ENCODE peak calls at places on chromosomes 6 and 20, in six cellular contexts. G is H9, I is fibroblast of mammary gland, N is left lung, P is HFFc6, U is AG09309. E is an unnamed sample.

GRCh38 chr20:37972256-37973058 is 60.8 kb downstream of the TTI1 start:
- DNase-seq in G (no peak), I (no peak), U (no peak), P (no peak), N (no peak), E (no peak)

GRCh38 chr6:331622-332521 is 39.6 kb downstream of the DUSP22 start:
- DNase-seq in I (no peak), N (no peak), P (no peak), U (no peak), G (no peak), E (no peak)

GRCh38 chr6:63919556-63920110 is 284.0 kb downstream of the PHF3 start:
- DNase-seq in I (no peak), P (no peak), G (no peak), N (no peak), U (no peak), E (no peak)

GRCh38 chr20:62049342-62050165 is 16.1 kb downstream of the TAF4 start:
- DNase-seq in G (no peak), P (no peak), I (no peak), N (no peak), U (no peak), E (no peak)

GRCh38 chr6:148203970-148204369 is 138.7 kb upstream of the SASH1 start:
- DNase-seq in U (peak), I (peak), P (no peak), N (no peak), G (no peak), E (no peak)

GRCh38 chr6:113640046-113640445 is 217.1 kb upstream of the MARCKS start:
- DNase-seq in P (no peak), I (no peak), N (no peak), G (no peak), U (no peak), E (no peak)

GRCh38 chr6:100574836-100575235 is 110.1 kb upstream of the SIM1 start:
- DNase-seq in G (no peak), N (no peak), I (no peak), U (no peak), P (no peak), E (no peak)

GRCh38 chr20:41437836-41438235 is 71.2 kb upstream of the EMILIN3 start:
- DNase-seq in U (no peak), I (peak), N (no peak), P (no peak), G (no peak), E (no peak)

GRCh38 chr20:38790210-38791053 is 15.1 kb upstream of the PPP1R16B start:
- DNase-seq in P (no peak), U (no peak), N (no peak), I (peak), G (peak), E (no peak)

GRCh38 chr6:27668442-27669275 is 195.8 kb upstream of the ZNF184 start:
- DNase-seq in G (peak), I (peak), N (no peak), U (no peak), P (peak), E (no peak)

GRCh38 chr6:1379026-1379809 is 10.2 kb upstream of the FOXF2 start:
- DNase-seq in G (no peak), I (no peak), N (no peak), U (no peak), P (no peak), E (no peak)

GRCh38 chr20:36167826-36168634 is 13.5 kb downstream of the EPB41L1 start:
- DNase-seq in G (no peak), U (no peak), I (peak), N (peak), P (peak), E (no peak)

GRCh38 chr20:45157977-45158376 is 16.7 kb upstream of the PI3 start:
- DNase-seq in G (no peak), I (peak), U (peak), N (no peak), P (peak), E (no peak)

GRCh38 chr20:20849126-20849525 is 136.7 kb upstream of the RALGAPA2 start:
- DNase-seq in G (no peak), N (no peak), I (no peak), P (no peak), U (no peak), E (no peak)

GRCh38 chr6:20416567-20417345 is 15.1 kb downstream of the E2F3 start:
- DNase-seq in P (no peak), I (no peak), G (no peak), N (no peak), U (no peak), E (no peak)

GRCh38 chr6:131288214-131288613 is 152.9 kb downstream of the AKAP7 start:
- DNase-seq in I (no peak), N (no peak), G (no peak), U (no peak), P (no peak), E (no peak)

GRCh38 chr20:4261333-4262284 is 246.3 kb upstream of the RNF24 start:
- DNase-seq in N (no peak), G (no peak), U (peak), P (peak), I (peak), E (no peak)

GRCh38 chr20:19407731-19408130 is 195.3 kb downstream of the SLC24A3 start:
- DNase-seq in U (peak), G (no peak), I (no peak), N (no peak), P (no peak), E (no peak)

GRCh38 chr20:61053487-61054277 is 198.4 kb upstream of the CDH4 start:
- DNase-seq in N (no peak), U (no peak), P (no peak), G (no peak), I (no peak), E (no peak)

GRCh38 chr6:113859349-113860164 is 2.4 kb downstream of the MARCKS start:
- DNase-seq in U (no peak), I (peak), P (peak), N (peak), G (peak), E (no peak)

GRCh38 chr20:32528291-32528891 is 56.7 kb downstream of the NOL4L start:
- DNase-seq in G (no peak), N (peak), U (no peak), P (no peak), I (no peak), E (no peak)

GRCh38 chr20:53597085-53597482 is 3.4 kb upstream of the ZNF217 start:
- DNase-seq in U (no peak), I (no peak), N (no peak), P (no peak), G (no peak), E (no peak)

GRCh38 chr6:154537486-154537885 is 27.0 kb upstream of the CNKSR3 start:
- DNase-seq in G (peak), P (no peak), I (no peak), U (no peak), N (no peak), E (no peak)

GRCh38 chr20:25280574-25281535 is 33.0 kb downstream of the PYGB start:
- DNase-seq in I (no peak), U (no peak), P (no peak), G (no peak), N (peak), E (peak)

GRCh38 chr6:127459231-127459641 is at the start of gene KIAA0408:
- DNase-seq in G (peak), P (peak), U (peak), N (no peak), I (peak), E (no peak)

GRCh38 chr20:38805502-38805957 is at the start of gene PPP1R16B:
- DNase-seq in I (no peak), N (peak), P (no peak), G (peak), U (no peak), E (no peak)

GRCh38 chr6:110652520-110652919 is 162.7 kb downstream of the CDK19 start:
- DNase-seq in G (no peak), P (no peak), U (no peak), I (peak), N (no peak), E (no peak)

GRCh38 chr6:125041740-125042459 is 79.7 kb downstream of the RNF217 start:
- DNase-seq in G (no peak), U (no peak), N (no peak), I (peak), P (peak), E (no peak)

GRCh38 chr6:38509713-38510112 is 130.0 kb downstream of the BTBD9 start:
- DNase-seq in P (peak), N (no peak), I (peak), U (peak), G (no peak), E (no peak)

GRCh38 chr6:1378224-1379025 is 11.0 kb upstream of the FOXF2 start:
- DNase-seq in U (no peak), G (no peak), P (no peak), N (no peak), I (no peak), E (no peak)

GRCh38 chr6:61711849-61712248 is 574.2 kb downstream of the KHDRBS2 start:
- DNase-seq in I (no peak), P (no peak), U (no peak), N (no peak), G (peak), E (no peak)

GRCh38 chr6:85472744-85473143 is 22.9 kb downstream of the NT5E start:
- DNase-seq in U (no peak), N (no peak), P (peak), G (no peak), I (no peak), E (no peak)

GRCh38 chr6:79040083-79040482 is 38.0 kb downstream of the PHIP start:
- DNase-seq in N (no peak), U (no peak), I (peak), P (no peak), G (no peak), E (no peak)

GRCh38 chr6:113858067-113858604 is 991 bp downstream of the MARCKS start:
- DNase-seq in U (no peak), I (peak), G (peak), N (peak), P (peak), E (no peak)

GRCh38 chr6:41921712-41921998 is 356 bp downstream of the BYSL start:
- DNase-seq in U (no peak), I (no peak), N (no peak), P (no peak), G (no peak), E (no peak)

GRCh38 chr6:158825038-158825950 is 6.1 kb upstream of the EZR start:
- DNase-seq in P (no peak), I (no peak), U (no peak), N (no peak), G (no peak), E (no peak)

GRCh38 chr6:74439412-74439811 is 743.4 kb downstream of the CD109 start:
- DNase-seq in U (no peak), N (no peak), P (no peak), I (no peak), G (no peak), E (no peak)

GRCh38 chr20:35292504-35293285 is 470 bp upstream of the FAM83C start:
- DNase-seq in U (no peak), I (no peak), N (peak), G (no peak), P (no peak), E (no peak)

GRCh38 chr6:163459536-163459935 is 45.0 kb downstream of the QKI start:
- DNase-seq in N (no peak), U (no peak), I (peak), P (no peak), G (no peak), E (no peak)
- TF ChIP-seq CTCF in N (no peak), U (no peak), I (no peak), P (no peak), G (no peak), E (no peak)

GRCh38 chr20:17129089-17129488 is 97.8 kb upstream of the PCSK2 start:
- DNase-seq in P (no peak), N (no peak), U (no peak), G (no peak), I (no peak), E (no peak)

GRCh38 chr20:17128206-17128605 is 98.6 kb upstream of the PCSK2 start:
- DNase-seq in P (no peak), N (no peak), I (no peak), U (no peak), G (no peak), E (no peak)
- TF ChIP-seq CTCF in P (no peak), N (no peak), I (no peak), U (no peak), G (no peak), E (no peak)

GRCh38 chr6:116629467-116630063 is 13.3 kb downstream of the RSPH4A start:
- DNase-seq in P (no peak), U (no peak), G (no peak), I (no peak), N (no peak), E (no peak)

GRCh38 chr6:116631379-116631990 is 15.2 kb downstream of the RSPH4A start:
- DNase-seq in P (no peak), I (no peak), N (no peak), U (no peak), G (peak), E (no peak)

DNA sequence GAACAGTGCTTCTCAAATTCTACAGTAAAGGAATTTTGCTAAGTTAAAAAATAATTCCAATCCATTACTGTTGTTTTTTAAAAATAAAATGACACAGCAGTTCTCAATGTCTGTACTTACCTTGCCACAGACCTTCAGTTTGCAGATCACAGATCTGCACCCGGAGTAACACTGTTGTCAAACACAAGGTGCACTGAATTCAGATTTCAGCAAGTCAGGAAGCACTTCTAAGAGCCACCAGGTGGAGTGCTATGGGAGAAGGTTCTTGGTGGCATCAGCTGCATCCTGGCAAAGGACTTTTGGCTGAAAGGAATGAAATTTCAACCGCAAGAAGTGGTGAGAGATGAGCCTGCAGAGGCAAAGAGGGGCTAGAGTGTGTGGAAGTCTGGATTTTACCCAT is 17.4 kb downstream of the RSPH4A start:
- DNase-seq in I (peak), N (no peak), U (no peak), P (no peak), G (peak), E (no peak)
- TF ChIP-seq CTCF in I (no peak), N (no peak), U (peak), P (peak), G (peak), E (no peak)

GRCh38 chr20:48949304-48950170 is 28.0 kb downstream of the ARFGEF2 start:
- DNase-seq in G (peak), N (no peak), I (no peak), U (no peak), P (no peak), E (no peak)
- TF ChIP-seq CTCF in G (peak), N (no peak), I (no peak), U (peak), P (peak), E (no peak)

GRCh38 chr6:22467645-22468044 is 101.7 kb upstream of the HDGFL1 start:
- DNase-seq in P (no peak), U (no peak), N (no peak), G (no peak), I (no peak), E (no peak)

GRCh38 chr6:22468566-22468965 is 100.8 kb upstream of the HDGFL1 start:
- DNase-seq in N (no peak), P (no peak), U (no peak), G (no peak), I (peak), E (no peak)

GRCh38 chr6:22471746-22472145 is 97.6 kb upstream of the HDGFL1 start:
- DNase-seq in G (no peak), N (no peak), P (no peak), U (no peak), I (no peak), E (no peak)

GRCh38 chr6:22471369-22471690 is 98.0 kb upstream of the HDGFL1 start:
- DNase-seq in G (no peak), P (no peak), I (no peak), U (no peak), N (no peak), E (no peak)

GRCh38 chr6:22470454-22471368 is 98.7 kb upstream of the HDGFL1 start:
- DNase-seq in G (no peak), U (peak), N (no peak), P (no peak), I (peak), E (no peak)
- TF ChIP-seq CTCF in G (peak), U (no peak), N (no peak), P (no peak), I (peak), E (no peak)

GRCh38 chr6:32092760-32093497 is 16.2 kb downstream of the TNXB start:
- DNase-seq in U (no peak), N (no peak), G (no peak), I (peak), P (peak), E (no peak)

GRCh38 chr6:32095338-32096086 is 13.6 kb downstream of the TNXB start:
- DNase-seq in I (no peak), G (no peak), U (no peak), N (no peak), P (no peak), E (no peak)

GRCh38 chr6:32096087-32096393 is 13.1 kb downstream of the TNXB start:
- DNase-seq in P (no peak), I (no peak), U (no peak), N (no peak), G (no peak), E (no peak)

GRCh38 chr6:32102255-32102654 is 6.9 kb downstream of the TNXB start:
- DNase-seq in I (no peak), G (no peak), U (no peak), P (no peak), N (no peak), E (no peak)

GRCh38 chr6:32096394-32097258 is 12.5 kb downstream of the TNXB start:
- DNase-seq in N (no peak), U (no peak), G (peak), I (no peak), P (no peak), E (no peak)
- TF ChIP-seq CTCF in N (no peak), U (no peak), G (peak), I (no peak), P (peak), E (no peak)

E was measured in omental fat pad.